ENCODE peak calls at places on chromosomes 12 and 14, in five cellular contexts. G is upper lobe of right lung, V is GM12878, W is mammary epithelial cell, L is A549. J is an unnamed sample.

GRCh38 chr14:26286806-26287205 is 311.0 kb downstream of the NOVA1 start:
- DNase-seq in V (no peak), L (no peak), G (no peak), W (no peak), J (no peak)

GRCh38 chr12:19485240-19485639 is 45.9 kb downstream of the AEBP2 start:
- DNase-seq in L (no peak), G (no peak), V (no peak), W (no peak), J (no peak)

GRCh38 chr14:76500480-76500879 is 124.5 kb downstream of the ESRRB start:
- DNase-seq in L (no peak), W (no peak), G (no peak), V (no peak), J (no peak)

GRCh38 chr12:1434296-1434955 is 160.0 kb downstream of the FBXL14 start:
- DNase-seq in L (no peak), W (no peak), V (no peak), G (no peak), J (no peak)

GRCh38 chr14:24612186-24612585 is 2.7 kb upstream of the GZMH start:
- DNase-seq in V (no peak), L (no peak), W (peak; percentile 87), G (no peak), J (no peak)

GRCh38 chr14:54631016-54631415 is 64.1 kb downstream of the SAMD4A start:
- DNase-seq in L (no peak), G (no peak), V (no peak), W (no peak), J (no peak)

GRCh38 chr14:104547998-104548700 is 31.4 kb upstream of the C14orf180 start:
- DNase-seq in L (no peak), V (no peak), G (no peak), W (no peak), J (no peak)

GRCh38 chr12:8951744-8952143 is 2.3 kb upstream of the M6PR start:
- DNase-seq in L (no peak), V (no peak), G (no peak), W (no peak), J (no peak)

GRCh38 chr12:94790822-94791221 is 140.5 kb upstream of the TMCC3 start:
- DNase-seq in L (no peak), G (no peak), W (no peak), V (no peak), J (no peak)
- TF ChIP-seq CTCF in L (no peak), G (no peak), W (no peak), V (no peak), J (no peak)

GRCh38 chr12:107228076-107228475 is 134.7 kb upstream of the CRY1 start:
- DNase-seq in G (no peak), L (no peak), V (no peak), W (no peak), J (no peak)

GRCh38 chr12:107221909-107222308 is 128.6 kb upstream of the CRY1 start:
- DNase-seq in W (no peak), L (no peak), G (no peak), V (no peak), J (no peak)

GRCh38 chr12:107219301-107219700 is 126.0 kb upstream of the CRY1 start:
- DNase-seq in V (no peak), G (no peak), W (no peak), L (no peak), J (no peak)

GRCh38 chr12:107225626-107226025 is 132.3 kb upstream of the CRY1 start:
- DNase-seq in G (no peak), L (peak; percentile 25), W (no peak), V (no peak), J (no peak)

GRCh38 chr12:107223816-107224215 is 130.5 kb upstream of the CRY1 start:
- DNase-seq in V (no peak), W (no peak), L (no peak), G (no peak), J (no peak)
- TF ChIP-seq CTCF in V (no peak), W (no peak), L (no peak), G (no peak), J (no peak)

GRCh38 chr14:69259531-69260245 is at the start of gene GALNT16:
- DNase-seq in V (no peak), L (peak; percentile 63), W (no peak), G (peak; percentile 69), J (peak; percentile 60)
- TF ChIP-seq CTCF in V (no peak), L (peak; percentile 25), W (no peak), G (peak; percentile 25), J (peak; percentile 60)

DNA sequence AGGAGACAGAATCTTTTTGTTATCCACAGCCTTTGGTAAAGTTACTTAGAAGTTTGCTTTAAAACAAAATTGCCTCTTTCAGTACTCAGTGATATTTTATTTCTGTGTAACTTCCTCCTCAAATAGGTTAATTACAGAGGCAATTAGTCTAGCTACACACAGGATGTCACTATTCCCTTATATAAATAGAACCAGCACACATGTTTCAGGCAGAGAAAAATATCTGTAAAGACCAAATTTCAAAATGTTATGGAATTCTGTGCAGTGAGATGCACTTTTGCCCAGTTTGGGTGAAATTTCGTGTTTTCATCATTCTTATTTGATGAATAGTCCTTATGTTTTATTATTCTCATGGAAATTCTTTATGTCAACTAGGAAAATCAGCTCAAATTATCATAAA is 410.6 kb upstream of the SOX5 start:
- DNase-seq in G (no peak), W (no peak), L (no peak), V (no peak), J (no peak)
- TF ChIP-seq CTCF in G (no peak), W (no peak), L (no peak), V (no peak), J (no peak)

GRCh38 chr12:65330341-65330740 is 51.9 kb downstream of the MSRB3 start:
- DNase-seq in L (no peak), G (no peak), V (no peak), W (no peak), J (no peak)
- TF ChIP-seq CTCF in L (no peak), G (no peak), V (no peak), W (no peak), J (no peak)

GRCh38 chr12:53755451-53756290 is 3.9 kb upstream of the CISTR start:
- DNase-seq in L (no peak), V (no peak), W (no peak), G (no peak), J (no peak)
- TF ChIP-seq CTCF in L (no peak), V (peak; percentile 39), W (no peak), G (no peak), J (no peak)

DNA sequence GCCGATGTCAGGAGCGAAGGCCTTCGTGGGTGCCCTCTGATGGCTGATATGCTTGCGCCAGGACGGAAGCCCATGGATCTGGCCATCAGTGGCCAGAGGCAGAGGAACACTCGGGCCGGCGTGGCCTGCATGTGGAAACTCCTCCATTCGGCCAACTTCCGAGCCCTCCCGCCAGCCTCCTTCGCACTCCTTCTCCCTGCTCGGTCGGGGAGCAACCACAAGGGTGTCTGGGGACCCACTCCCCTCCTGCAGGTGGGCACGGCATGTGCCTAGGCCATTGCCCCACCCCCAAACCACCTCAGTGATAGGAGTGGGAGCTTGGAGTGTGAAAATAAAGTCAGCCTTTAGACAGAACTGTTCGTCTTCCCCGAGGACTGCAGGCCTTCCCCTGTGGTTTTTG is 231.3 kb downstream of the BCL11B start:
- DNase-seq in G (no peak), L (no peak), W (no peak), V (no peak), J (no peak)
- TF ChIP-seq CTCF in G (no peak), L (no peak), W (no peak), V (no peak), J (no peak)

J was measured in neural crest cell.